ENCODE peak calls at places on chromosomes 16 and 17, in six cellular contexts. P is cardiac muscle cell, N is IMR-90, D is aorta, B is A673, R is fibroblast of pulmonary artery. K is an unnamed sample.

GRCh38 chr17:77693776-77694175 is 264.7 kb upstream of the TNRC6C start:
- DNase-seq in P (no peak), D (no peak), N (no peak), R (no peak), B (no peak), K (no peak)

GRCh38 chr16:29877266-29877961 is 14.4 kb upstream of the CDIPT start:
- DNase-seq in D (no peak), B (peak), R (peak), P (peak), N (peak), K (peak)

GRCh38 chr16:728890-729744 is 2.2 kb downstream of the HAGHL start:
- DNase-seq in D (no peak), N (no peak), R (no peak), P (no peak), B (no peak), K (no peak)

GRCh38 chr17:7446669-7447068 is 1.8 kb downstream of the CHRNB1 start:
- DNase-seq in D (no peak), P (no peak), R (no peak), B (no peak), N (no peak), K (no peak)

GRCh38 chr17:78460951-78461944 is 82.8 kb downstream of the PGS1 start:
- DNase-seq in D (no peak), B (no peak), R (no peak), N (no peak), P (no peak), K (no peak)

GRCh38 chr17:21094298-21094704 is 32.5 kb upstream of the DHRS7B start:
- DNase-seq in B (no peak), D (no peak), N (no peak), R (no peak), P (no peak), K (no peak)

GRCh38 chr16:28846933-28847273 is 755 bp upstream of the TUFM start:
- DNase-seq in N (peak), D (peak), P (no peak), R (no peak), B (no peak), K (peak)

GRCh38 chr17:13492351-13493122 is 109.2 kb downstream of the HS3ST3A1 start:
- DNase-seq in N (no peak), D (no peak), B (no peak), R (no peak), P (no peak), K (no peak)

GRCh38 chr16:81940781-81941560 is 70.3 kb downstream of the SDR42E1 start:
- DNase-seq in R (peak), N (peak), B (peak), P (peak), D (no peak), K (peak)

GRCh38 chr17:82098939-82099765 is 1.1 kb upstream of the FASN start:
- DNase-seq in B (no peak), N (no peak), D (no peak), P (no peak), R (no peak), K (no peak)

GRCh38 chr17:76695059-76695892 is 15.5 kb downstream of the MXRA7 start:
- DNase-seq in B (no peak), N (no peak), P (no peak), D (peak), R (no peak), K (no peak)

GRCh38 chr17:46191332-46192210 is 1.7 kb downstream of the KANSL1 start:
- DNase-seq in R (peak), B (peak), N (no peak), P (peak), D (no peak), K (peak)

GRCh38 chr16:66131895-66132294 is 234.6 kb upstream of the CDH5 start:
- DNase-seq in R (no peak), N (peak), D (no peak), B (no peak), P (no peak), K (no peak)

GRCh38 chr17:17042851-17043667 is 802 bp downstream of the MPRIP start:
- DNase-seq in B (no peak), P (peak), D (no peak), N (peak), R (peak), K (no peak)

DNA sequence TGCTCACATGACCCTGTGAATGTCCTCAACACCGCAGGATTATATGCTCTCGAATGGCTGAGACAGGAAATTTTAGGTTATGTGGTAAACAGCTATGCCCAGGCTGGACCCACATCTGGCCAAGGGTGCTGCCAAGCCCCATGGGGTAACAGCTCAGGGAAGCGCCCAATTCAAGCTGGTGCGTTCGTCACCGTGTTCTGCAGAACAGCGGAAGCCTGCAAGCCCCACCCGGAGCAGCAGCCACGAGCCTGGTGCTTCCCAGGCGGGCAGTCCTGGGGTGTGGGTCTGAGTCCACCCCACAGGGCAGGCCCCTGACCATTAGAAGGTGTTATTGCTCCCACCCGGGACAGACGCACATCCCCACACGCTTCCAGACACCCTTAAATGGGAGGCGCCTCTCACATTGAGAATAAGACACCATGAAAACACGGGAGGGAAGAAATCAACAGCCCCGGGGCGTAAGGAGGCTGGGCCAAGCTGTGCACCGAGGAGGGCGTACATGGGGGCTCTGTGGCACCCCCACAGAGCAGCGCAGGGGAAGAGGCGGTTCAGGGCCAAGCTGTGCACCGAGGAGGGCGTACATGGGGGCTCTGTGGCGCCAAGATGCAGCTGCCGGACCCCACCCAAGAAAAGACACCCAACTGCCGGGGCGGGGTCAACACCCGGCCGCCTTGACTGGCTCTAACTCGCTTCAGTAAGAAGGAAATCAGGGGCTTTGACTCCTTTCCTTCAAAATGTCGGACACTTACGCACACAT is 2.9 kb upstream of the CYBA start:
- DNase-seq in R (no peak), B (no peak), N (no peak), P (no peak), D (peak), K (no peak)
- H3K4me3 ChIP-seq in R (no peak), B (no peak), N (no peak), P (no peak), D (no peak), K (no peak)

GRCh38 chr17:29719469-29719868 is 96.8 kb upstream of the CORO6 start:
- DNase-seq in R (no peak), P (no peak), D (no peak), B (no peak), N (no peak), K (no peak)

GRCh38 chr17:29723283-29724047 is 100.8 kb upstream of the CORO6 start:
- DNase-seq in N (no peak), P (no peak), D (no peak), B (no peak), R (no peak), K (no peak)

GRCh38 chr17:29718446-29719039 is 95.8 kb upstream of the CORO6 start:
- DNase-seq in D (no peak), P (no peak), N (no peak), B (no peak), R (no peak), K (no peak)

GRCh38 chr17:29720471-29720990 is 97.8 kb upstream of the CORO6 start:
- DNase-seq in N (no peak), D (no peak), B (peak), P (no peak), R (no peak), K (no peak)

DNA sequence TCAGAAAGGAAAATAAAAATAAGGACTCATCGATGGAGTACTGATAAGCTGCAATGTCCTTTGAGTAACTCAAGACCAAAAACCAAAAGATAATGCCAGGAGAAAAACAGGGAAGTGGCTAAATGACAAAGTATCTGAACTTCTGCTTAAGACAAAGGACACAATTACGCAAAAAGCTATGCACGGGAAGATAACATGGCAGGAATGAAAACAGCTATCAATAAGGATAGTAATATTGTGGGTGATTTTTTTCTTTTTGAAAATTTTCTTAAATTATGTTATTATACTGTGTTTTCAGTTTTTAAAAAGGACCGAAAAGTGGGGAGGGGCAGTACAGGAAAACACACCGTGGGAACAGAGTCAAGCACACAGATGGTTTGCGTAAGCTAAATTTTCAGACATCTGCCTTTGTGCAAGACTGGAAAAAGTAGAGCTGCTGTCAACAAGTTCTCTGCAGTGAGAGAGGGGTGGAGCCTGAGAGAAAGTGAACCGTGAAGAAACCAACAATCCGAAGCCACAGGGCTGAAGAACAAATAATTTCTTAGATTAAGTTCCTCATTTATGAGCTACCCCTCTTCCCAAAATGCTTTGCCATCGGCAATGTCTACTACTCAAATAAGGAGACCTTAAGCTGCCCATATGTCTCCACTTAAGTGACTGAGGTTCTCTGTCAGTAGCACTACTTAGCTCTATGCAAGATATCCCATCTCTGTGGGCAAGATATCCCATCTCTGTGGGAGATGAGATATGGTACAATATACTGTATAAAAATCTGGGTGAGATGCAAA is 99.9 kb upstream of the CORO6 start:
- DNase-seq in D (peak), R (peak), N (peak), B (peak), P (peak), K (no peak)
- H3K4me3 ChIP-seq in D (no peak), R (peak), N (no peak), B (peak), P (no peak), K (no peak)

GRCh38 chr16:85460983-85461813 is 151.9 kb upstream of the GSE1 start:
- DNase-seq in D (no peak), B (peak), N (peak), R (peak), P (peak), K (peak)

GRCh38 chr16:85463228-85463611 is 149.9 kb upstream of the GSE1 start:
- DNase-seq in P (peak), R (no peak), N (no peak), B (no peak), D (no peak), K (no peak)

GRCh38 chr16:85460252-85460982 is 152.7 kb upstream of the GSE1 start:
- DNase-seq in B (peak), N (no peak), R (peak), P (peak), D (no peak), K (no peak)

GRCh38 chr16:85462405-85463227 is 150.5 kb upstream of the GSE1 start:
- DNase-seq in D (no peak), N (no peak), R (no peak), B (peak), P (peak), K (no peak)

GRCh38 chr16:85461814-85462404 is 151.2 kb upstream of the GSE1 start:
- DNase-seq in N (peak), P (peak), D (no peak), B (peak), R (peak), K (no peak)
- H3K4me3 ChIP-seq in N (no peak), P (peak), D (peak), B (peak), R (no peak), K (no peak)

DNA sequence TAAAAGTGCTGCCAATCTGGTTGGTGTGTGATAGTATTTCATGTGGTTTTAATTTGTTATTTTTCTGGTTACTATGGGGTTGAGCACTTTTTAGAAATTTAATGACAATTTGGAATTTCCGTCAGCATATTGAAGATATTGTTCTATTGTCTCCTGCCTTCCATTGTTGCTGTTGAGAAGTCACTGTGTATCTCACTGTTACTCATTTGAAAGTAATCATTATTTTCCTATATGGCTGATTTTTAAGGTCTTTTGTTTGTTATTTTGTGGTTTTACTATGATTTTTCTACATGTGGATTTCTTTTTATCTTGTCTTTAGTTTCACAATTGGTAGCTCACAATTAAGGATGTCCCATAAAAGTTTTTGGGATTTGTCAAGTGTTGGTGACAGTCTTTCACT is 8.2 kb downstream of the KRT26 start:
- DNase-seq in N (no peak), P (no peak), D (no peak), B (no peak), R (no peak), K (no peak)
- H3K4me3 ChIP-seq in N (no peak), P (no peak), D (no peak), B (no peak), R (no peak), K (no peak)

DNA sequence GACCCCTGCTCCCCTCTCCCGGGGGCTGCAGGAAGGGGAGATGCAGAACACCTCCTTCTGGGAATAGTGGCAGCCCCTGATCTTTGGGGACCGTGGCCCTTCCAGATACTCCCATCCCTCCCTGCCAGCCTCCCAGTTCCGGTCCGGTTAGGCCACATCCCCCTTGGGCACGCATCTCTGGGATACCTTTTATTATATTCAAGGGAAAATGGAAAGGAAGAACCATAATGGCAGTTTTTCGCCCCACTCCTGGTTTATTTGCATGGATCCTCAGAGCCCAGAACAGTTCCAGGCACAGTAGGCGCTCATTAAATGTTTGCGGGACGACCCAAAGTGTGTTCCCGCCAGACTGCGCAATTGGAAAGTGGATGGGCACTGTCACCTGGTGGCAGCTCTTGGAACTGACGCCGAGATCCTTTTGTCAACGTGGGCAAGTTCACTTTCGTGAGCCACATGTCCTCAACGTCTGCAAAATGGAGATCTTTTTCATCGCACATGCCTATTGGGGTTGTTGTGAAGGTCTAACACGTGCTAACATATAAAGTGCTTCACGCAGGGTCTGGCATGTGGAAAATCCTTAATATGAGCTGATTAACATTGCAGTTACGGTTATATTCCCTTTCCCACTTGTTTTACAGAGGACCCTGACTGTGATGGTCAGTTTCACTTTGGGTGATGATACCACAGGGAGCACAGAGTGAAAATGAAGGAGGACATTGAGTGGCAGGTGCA is 1.6 kb upstream of the GPRC5B start:
- DNase-seq in R (peak), P (peak), D (peak), B (peak), N (peak), K (peak)
- H3K4me3 ChIP-seq in R (peak), P (no peak), D (peak), B (peak), N (no peak), K (peak)

DNA sequence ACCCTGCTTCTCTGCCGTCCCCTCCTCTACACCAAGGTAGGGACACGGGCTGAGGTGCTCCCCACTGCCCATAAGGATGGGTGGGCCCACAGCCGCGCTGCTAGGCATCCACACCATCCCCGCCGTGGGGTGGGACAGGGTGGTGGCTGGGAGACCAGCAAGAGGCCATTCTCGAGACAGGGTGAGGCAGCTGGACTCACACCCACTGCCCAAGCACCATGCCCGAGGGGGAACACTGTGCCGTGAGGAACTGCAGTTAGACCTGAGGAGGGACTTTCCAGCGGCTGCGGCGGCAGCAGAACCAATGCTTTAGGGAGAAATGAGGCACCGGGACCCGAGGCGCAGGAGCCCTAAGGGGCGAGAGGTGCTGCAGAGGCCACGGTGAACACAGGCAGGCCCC is 13.3 kb downstream of the PKD1 start:
- DNase-seq in N (no peak), D (no peak), P (no peak), B (no peak), R (no peak), K (no peak)
- H3K4me3 ChIP-seq in N (no peak), D (no peak), P (no peak), B (no peak), R (no peak), K (no peak)

DNA sequence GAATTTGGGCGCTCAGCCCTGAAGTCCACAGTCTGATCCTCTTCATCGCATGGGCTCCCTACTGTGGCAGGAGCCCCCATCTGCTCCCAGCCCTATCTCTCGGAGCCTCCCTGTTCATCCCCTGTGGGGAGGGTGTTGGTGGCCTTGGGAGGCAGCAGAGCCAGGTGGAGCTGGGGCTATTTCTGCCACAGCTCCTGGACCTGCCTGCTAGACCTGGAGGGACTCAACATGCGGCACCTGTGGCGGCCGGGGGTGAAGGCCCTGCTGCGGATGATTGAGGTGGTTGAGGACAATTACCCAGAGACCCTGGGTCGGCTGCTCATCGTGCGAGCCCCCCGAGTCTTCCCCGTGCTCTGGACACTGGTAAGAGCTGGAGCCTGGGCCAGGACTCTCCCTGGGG is 30.5 kb downstream of the NAGPA start:
- DNase-seq in D (peak), N (no peak), R (no peak), P (no peak), B (no peak), K (no peak)
- H3K4me3 ChIP-seq in D (no peak), N (no peak), R (no peak), P (no peak), B (no peak), K (no peak)

DNA sequence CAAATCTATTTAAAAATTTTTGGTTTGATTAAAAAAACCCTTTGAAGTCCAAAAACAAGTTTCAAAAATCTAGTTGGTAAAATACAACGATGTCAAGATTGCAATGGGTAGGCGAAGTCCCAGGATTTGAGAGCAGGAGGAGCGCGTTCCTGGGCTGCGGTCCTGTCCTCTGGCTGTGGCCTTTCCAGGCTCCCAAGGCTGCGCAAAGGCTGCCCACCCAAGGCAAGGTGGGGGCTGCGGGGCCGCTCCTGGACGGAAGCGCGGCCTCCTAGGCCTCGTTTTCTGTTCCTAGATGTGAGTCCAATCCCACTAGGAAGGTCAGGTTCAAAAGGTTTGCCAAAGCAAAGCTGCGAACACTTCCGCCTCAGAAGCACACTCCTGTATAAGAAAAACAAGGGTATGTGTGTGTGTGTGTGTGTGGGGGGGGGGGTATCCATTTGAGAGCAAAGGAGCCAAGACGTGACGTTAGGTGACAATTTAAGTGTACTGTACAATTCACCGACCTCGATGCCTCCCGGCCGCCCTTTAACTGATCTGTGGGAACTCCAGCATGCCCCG is 9.2 kb downstream of the AHSP start:
- DNase-seq in N (no peak), B (no peak), R (no peak), P (no peak), D (no peak), K (no peak)
- H3K4me3 ChIP-seq in N (no peak), B (no peak), R (no peak), P (no peak), D (no peak), K (no peak)